ENCODE peak calls at places on chromosomes 2 and 18, in ten cellular contexts. C is Karpas-422, W is osteoblast, Q is fibroblast of lung, A is neural progenitor cell, Y is IMR-90, G is A549, H is neuronal stem cell, O is hepatocyte, X is H9. S is an unnamed sample. For H3K9me3, the result is how much of the 10 kb centered on the place peaks cover.

GRCh38 chr2:222423632-222424280 is 587 bp upstream of the SGPP2 start:
- DNase-seq in C (no peak), W (no peak), Q (peak), A (no peak), Y (no peak), G (no peak), H (no peak), O (peak), X (peak), S (no peak)

GRCh38 chr2:29106980-29107388 is 8.2 kb upstream of the CLIP4 start:
- DNase-seq in C (no peak), W (no peak), Q (peak), A (peak), Y (peak), G (no peak), H (no peak), O (peak), X (no peak), S (no peak)

GRCh38 chr2:55160422-55160821 is 71.7 kb downstream of the CLHC1 start:
- DNase-seq in C (no peak), W (no peak), Q (no peak), A (no peak), Y (no peak), G (no peak), H (no peak), O (no peak), X (no peak), S (no peak)

GRCh38 chr18:50044402-50044801 is 150.5 kb downstream of the MYO5B start:
- DNase-seq in C (no peak), W (no peak), Q (no peak), A (peak), Y (no peak), G (no peak), H (no peak), O (peak), X (peak), S (no peak)

GRCh38 chr2:50820176-50820575 is 211.8 kb downstream of the NRXN1 start:
- DNase-seq in C (no peak), W (no peak), Q (no peak), A (no peak), Y (no peak), G (no peak), H (no peak), O (no peak), X (no peak), S (peak)

GRCh38 chr2:217103752-217104540 is 244.1 kb upstream of the TNP1 start:
- DNase-seq in C (no peak), W (no peak), Q (peak), A (no peak), Y (peak), G (peak), H (no peak), O (no peak), X (no peak), S (no peak)

GRCh38 chr2:84302513-84303412 is 156.3 kb downstream of the SUCLG1 start:
- DNase-seq in C (peak), W (peak), Q (peak), A (peak), Y (peak), G (peak), H (peak), O (peak), X (peak), S (peak)

GRCh38 chr2:15664273-15665066 is 72.8 kb downstream of the DDX1 start:
- DNase-seq in C (no peak), W (no peak), Q (no peak), A (no peak), Y (no peak), G (no peak), H (no peak), O (peak), X (no peak), S (no peak)

GRCh38 chr2:159497857-159498256 is 118.5 kb downstream of the BAZ2B start:
- DNase-seq in C (no peak), W (no peak), Q (no peak), A (no peak), Y (no peak), G (no peak), H (no peak), O (no peak), X (no peak), S (no peak)

GRCh38 chr18:28766027-28766426 is 589.1 kb upstream of the CDH2 start:
- DNase-seq in C (no peak), W (peak), Q (peak), A (no peak), Y (peak), G (no peak), H (no peak), O (no peak), X (no peak), S (no peak)

GRCh38 chr18:48826806-48827205 is 124.0 kb downstream of the SMAD7 start:
- DNase-seq in C (no peak), W (peak), Q (no peak), A (no peak), Y (no peak), G (no peak), H (no peak), O (no peak), X (peak), S (no peak)

GRCh38 chr2:226475650-226476049 is 324.0 kb downstream of the IRS1 start:
- DNase-seq in C (no peak), W (peak), Q (peak), A (no peak), Y (peak), G (peak), H (no peak), O (peak), X (no peak), S (no peak)

GRCh38 chr2:10238991-10239485 is 63.7 kb upstream of the HPCAL1 start:
- DNase-seq in C (no peak), W (peak), Q (no peak), A (no peak), Y (no peak), G (no peak), H (no peak), O (no peak), X (no peak), S (no peak)

GRCh38 chr2:203892207-203892606 is 24.6 kb downstream of the CTLA4 start:
- DNase-seq in C (no peak), W (no peak), Q (no peak), A (no peak), Y (no peak), G (no peak), H (no peak), O (no peak), X (no peak), S (no peak)

GRCh38 chr18:61651880-61652268 is 240.9 kb downstream of the RNF152 start:
- DNase-seq in C (no peak), W (no peak), Q (no peak), A (no peak), Y (no peak), G (no peak), H (no peak), O (no peak), X (no peak), S (no peak)

GRCh38 chr2:217166241-217166640 is 306.4 kb upstream of the TNP1 start:
- DNase-seq in C (peak), W (no peak), Q (peak), A (peak), Y (peak), G (peak), H (peak), O (peak), X (no peak), S (peak)

GRCh38 chr2:21183726-21184125 is 60.0 kb downstream of the TDRD15 start:
- DNase-seq in C (no peak), W (no peak), Q (no peak), A (no peak), Y (no peak), G (no peak), H (no peak), O (no peak), X (no peak), S (no peak)

GRCh38 chr18:62881509-62882016 is 166.2 kb downstream of the PHLPP1 start:
- DNase-seq in C (no peak), W (peak), Q (peak), A (no peak), Y (peak), G (peak), H (no peak), O (no peak), X (no peak), S (no peak)

GRCh38 chr18:44826418-44827259 is 146.0 kb downstream of the SETBP1 start:
- DNase-seq in C (no peak), W (peak), Q (peak), A (peak), Y (peak), G (peak), H (peak), O (peak), X (no peak), S (no peak)

GRCh38 chr2:200763422-200763821 is 48.3 kb upstream of the BZW1 start:
- DNase-seq in C (no peak), W (no peak), Q (peak), A (no peak), Y (peak), G (no peak), H (no peak), O (no peak), X (no peak), S (no peak)

GRCh38 chr2:230627806-230628724 is 84.6 kb upstream of the CAB39 start:
- DNase-seq in C (no peak), W (peak), Q (peak), A (no peak), Y (peak), G (peak), H (no peak), O (peak), X (no peak), S (no peak)

GRCh38 chr2:45404807-45405297 is 206.2 kb downstream of the SRBD1 start:
- DNase-seq in C (no peak), W (no peak), Q (peak), A (no peak), Y (no peak), G (no peak), H (no peak), O (no peak), X (no peak), S (no peak)

GRCh38 chr2:898319-898718 is 52.3 kb upstream of the SNTG2 start:
- DNase-seq in C (no peak), W (no peak), Q (no peak), A (peak), Y (no peak), G (peak), H (no peak), O (peak), X (peak), S (peak)

GRCh38 chr2:47002480-47003381 is 87.1 kb upstream of the MCFD2 start:
- DNase-seq in C (no peak), W (peak), Q (peak), A (peak), Y (no peak), G (no peak), H (peak), O (peak), X (no peak), S (no peak)

GRCh38 chr2:214648520-214648919 is 161.0 kb downstream of the BARD1 start:
- DNase-seq in C (no peak), W (no peak), Q (peak), A (no peak), Y (peak), G (no peak), H (no peak), O (no peak), X (no peak), S (no peak)

GRCh38 chr2:189060096-189060642 is 86.0 kb downstream of the COL3A1 start:
- DNase-seq in C (no peak), W (no peak), Q (no peak), A (no peak), Y (peak), G (peak), H (no peak), O (no peak), X (no peak), S (no peak)

GRCh38 chr18:35122586-35123224 is 81.5 kb downstream of the MAPRE2 start:
- DNase-seq in C (peak), W (no peak), Q (peak), A (peak), Y (no peak), G (no peak), H (no peak), O (peak), X (peak), S (no peak)

GRCh38 chr2:30511122-30512083 is 64.4 kb downstream of the LCLAT1 start:
- DNase-seq in C (peak), W (peak), Q (peak), A (no peak), Y (peak), G (peak), H (no peak), O (peak), X (no peak), S (no peak)

GRCh38 chr2:215409331-215410127 is 26.3 kb downstream of the FN1 start:
- DNase-seq in C (no peak), W (no peak), Q (peak), A (no peak), Y (peak), G (no peak), H (no peak), O (no peak), X (no peak), S (no peak)

GRCh38 chr2:218961229-218961628 is 1.8 kb downstream of the CDK5R2 start:
- DNase-seq in C (no peak), W (peak), Q (no peak), A (no peak), Y (no peak), G (no peak), H (no peak), O (no peak), X (no peak), S (no peak)

GRCh38 chr2:218964041-218964771 is 4.7 kb downstream of the CDK5R2 start:
- DNase-seq in C (peak), W (peak), Q (peak), A (peak), Y (peak), G (peak), H (no peak), O (no peak), X (no peak), S (no peak)

GRCh38 chr2:218961651-218962570 is 2.4 kb downstream of the CDK5R2 start:
- DNase-seq in C (no peak), W (peak), Q (no peak), A (peak), Y (no peak), G (no peak), H (no peak), O (no peak), X (peak), S (no peak)

GRCh38 chr2:218962859-218963492 is 3.5 kb downstream of the CDK5R2 start:
- DNase-seq in C (peak), W (peak), Q (peak), A (peak), Y (peak), G (peak), H (peak), O (peak), X (peak), S (no peak)

DNA sequence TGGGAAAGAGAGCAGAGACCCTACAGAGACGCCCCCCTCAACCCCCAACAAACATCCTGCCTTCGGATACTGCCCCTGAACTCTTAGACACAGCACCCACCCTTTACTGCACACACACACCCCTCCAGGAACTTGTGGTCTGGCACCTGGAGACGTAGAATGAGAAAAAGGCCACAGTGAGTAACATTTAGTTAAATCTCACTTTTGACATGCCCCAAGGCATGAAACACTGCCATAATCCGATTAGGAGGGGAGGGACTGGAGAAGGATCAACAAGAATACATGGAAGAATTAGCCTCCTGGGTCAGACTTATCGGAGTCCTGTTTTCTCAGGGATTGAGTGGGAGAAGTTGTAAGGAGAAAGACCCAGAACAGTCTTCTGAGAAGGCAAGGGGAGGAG is 4.1 kb downstream of the CDK5R2 start:
- DNase-seq in C (no peak), W (no peak), Q (peak), A (peak), Y (no peak), G (no peak), H (no peak), O (no peak), X (no peak), S (no peak)
- H3K4me2 ChIP-seq in C (no peak), W (no peak), Q (peak), A (peak), Y (no peak), G (peak), H (peak), O (peak), X (peak), S (no peak)

DNA sequence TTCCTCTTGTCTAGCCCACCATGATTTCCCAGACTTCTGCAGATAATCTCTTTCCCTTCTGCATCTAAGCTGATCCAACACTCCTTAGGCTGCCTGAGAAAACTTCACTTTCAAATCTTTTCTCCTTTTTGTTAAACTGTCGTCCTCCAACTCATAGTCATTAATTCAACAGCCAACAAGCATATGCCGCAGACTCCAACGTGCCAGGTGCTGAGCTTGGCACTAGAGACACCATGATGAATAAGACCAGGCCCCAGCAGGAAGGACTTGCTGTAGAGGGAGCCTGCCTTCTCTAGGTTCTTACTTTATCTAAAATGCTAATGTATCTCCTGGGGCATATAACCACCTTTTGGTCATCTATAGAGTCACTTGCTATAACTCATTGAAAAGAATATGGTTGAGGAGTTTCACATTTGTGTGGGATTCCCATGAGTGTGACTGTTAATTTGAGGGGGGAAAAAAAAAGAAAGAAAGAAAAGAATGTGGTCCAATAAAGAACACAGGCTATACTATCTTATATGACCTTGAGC is 51.0 kb downstream of the ANKRD44 start:
- DNase-seq in C (no peak), W (no peak), Q (no peak), A (no peak), Y (no peak), G (no peak), H (no peak), O (no peak), X (no peak), S (no peak)
- H3K9me3 ChIP-seq in C (under half), W (under half), Q (under half), A (under half), Y (under half), G (under half), H (under half), O (under half), X (under half), S (under half)

GRCh38 chr2:239119346-239120126 is 271.7 kb downstream of the TWIST2 start:
- DNase-seq in C (no peak), W (peak), Q (no peak), A (no peak), Y (no peak), G (no peak), H (no peak), O (no peak), X (no peak), S (no peak)
- H3K4me2 ChIP-seq in C (no peak), W (no peak), Q (no peak), A (no peak), Y (no peak), G (no peak), H (no peak), O (no peak), X (no peak), S (no peak)

DNA sequence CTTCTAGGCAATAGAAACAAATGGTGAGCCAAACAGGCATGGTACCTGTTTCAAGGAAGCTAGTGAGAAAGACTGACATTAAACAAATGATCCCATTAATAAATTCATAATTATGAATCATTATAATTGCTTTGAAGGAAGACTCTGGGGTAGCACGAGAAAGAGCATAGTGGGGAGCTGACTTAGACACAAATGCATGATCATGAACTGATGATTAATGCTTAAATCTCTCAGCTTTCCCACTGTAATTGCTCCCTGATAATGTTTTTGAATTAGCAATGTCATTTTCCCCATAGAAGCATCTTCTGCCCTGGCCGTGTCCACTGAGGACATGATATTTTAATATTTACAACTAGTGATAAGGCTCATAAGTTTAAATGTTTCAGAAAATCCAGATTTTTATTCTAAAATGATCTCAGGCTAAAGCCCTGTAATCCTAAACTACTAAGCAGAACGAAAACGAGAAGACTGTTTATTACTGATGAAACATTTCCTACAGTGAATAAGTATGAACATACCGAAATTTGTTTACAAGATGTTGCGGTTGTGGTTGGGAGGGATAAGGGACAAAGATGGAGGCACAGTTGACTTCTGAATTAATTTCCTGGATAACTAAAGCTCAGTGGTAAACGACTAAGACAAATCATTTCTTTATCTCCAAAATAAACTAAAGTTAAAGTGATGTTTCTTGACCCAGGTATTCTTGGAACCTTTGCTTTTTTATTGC is 47.3 kb upstream of the TACR1 start:
- DNase-seq in C (no peak), W (no peak), Q (peak), A (no peak), Y (peak), G (no peak), H (no peak), O (no peak), X (no peak), S (no peak)
- H3K9me3 ChIP-seq in C (under half), W (under half), Q (under half), A (under half), Y (under half), G (half or more), H (under half), O (under half), X (under half), S (under half)

S was measured in OCI-LY7.